ENCODE peak calls at places on chromosome 7, in six cellular contexts. D is HepG2, W is stomach, R is GM12878, A is H1, Y is upper lobe of left lung. E is an unnamed sample.

GRCh38 chr7:56097700-56098099 is 4.9 kb upstream of the PHKG1 start:
- DNase-seq in Y (no peak), R (no peak), W (peak), D (no peak), A (no peak), E (no peak)

GRCh38 chr7:137454169-137455166 is 110.9 kb upstream of the PTN start:
- DNase-seq in Y (no peak), R (no peak), A (no peak), W (no peak), D (peak), E (no peak)

GRCh38 chr7:44189286-44189992 is at the start of gene GCK:
- DNase-seq in R (no peak), A (no peak), Y (no peak), W (no peak), D (no peak), E (no peak)

GRCh38 chr7:91915401-91916067 is 25.1 kb upstream of the AKAP9 start:
- DNase-seq in Y (no peak), A (no peak), D (no peak), W (no peak), R (no peak), E (no peak)

GRCh38 chr7:45123913-45124312 is 12.4 kb upstream of the TBRG4 start:
- DNase-seq in A (peak), Y (peak), W (no peak), R (no peak), D (no peak), E (no peak)

GRCh38 chr7:88465586-88465985 is 158.9 kb upstream of the STEAP4 start:
- DNase-seq in W (no peak), A (no peak), R (no peak), Y (no peak), D (no peak), E (no peak)

GRCh38 chr7:94350729-94351128 is 44.0 kb upstream of the COL1A2 start:
- DNase-seq in R (no peak), D (no peak), Y (no peak), A (no peak), W (no peak), E (no peak)

GRCh38 chr7:74092321-74092963 is 8.8 kb downstream of the LIMK1 start:
- DNase-seq in A (no peak), D (no peak), Y (peak), R (no peak), W (no peak), E (no peak)

GRCh38 chr7:27130540-27131389 is at the start of gene HOXA4:
- DNase-seq in D (peak), R (no peak), Y (peak), W (peak), A (peak), E (no peak)

GRCh38 chr7:26428571-26428970 is 136.9 kb downstream of the SNX10 start:
- DNase-seq in D (no peak), Y (no peak), R (no peak), A (no peak), W (no peak), E (no peak)

GRCh38 chr7:96481831-96482230 is 159.9 kb upstream of the SLC25A13 start:
- DNase-seq in W (no peak), A (no peak), D (no peak), Y (no peak), R (no peak), E (no peak)

GRCh38 chr7:112185005-112185834 is 21.0 kb downstream of the DOCK4 start:
- DNase-seq in A (no peak), R (no peak), D (no peak), Y (no peak), W (no peak), E (no peak)

GRCh38 chr7:156218544-156219306 is 406.5 kb upstream of the SHH start:
- DNase-seq in D (peak), Y (peak), W (no peak), R (no peak), A (no peak), E (no peak)

GRCh38 chr7:74061840-74062539 is 21.6 kb upstream of the LIMK1 start:
- DNase-seq in Y (peak), R (no peak), D (peak), A (no peak), W (peak), E (peak)

GRCh38 chr7:158128572-158128971 is 459.1 kb downstream of the PTPRN2 start:
- DNase-seq in D (no peak), W (no peak), R (no peak), Y (no peak), A (no peak), E (no peak)

GRCh38 chr7:44045226-44046014 is 918 bp downstream of the DBNL start:
- DNase-seq in A (no peak), Y (no peak), W (no peak), D (no peak), R (no peak), E (no peak)

GRCh38 chr7:81685263-81685868 is 84.5 kb downstream of the HGF start:
- DNase-seq in Y (no peak), D (no peak), A (no peak), R (no peak), W (no peak), E (no peak)

GRCh38 chr7:1372671-1373379 is 86.4 kb downstream of the MICALL2 start:
- DNase-seq in D (peak), W (no peak), Y (no peak), A (no peak), R (no peak), E (no peak)

GRCh38 chr7:17946591-17946990 is 6.3 kb upstream of the SNX13 start:
- DNase-seq in Y (no peak), R (no peak), D (no peak), A (no peak), W (no peak), E (no peak)

GRCh38 chr7:69819306-69819705 is 221.0 kb downstream of the AUTS2 start:
- DNase-seq in Y (no peak), R (no peak), W (no peak), D (no peak), A (no peak), E (no peak)

GRCh38 chr7:51459809-51460208 is 143.2 kb upstream of the COBL start:
- DNase-seq in W (no peak), Y (no peak), R (no peak), A (no peak), D (no peak), E (peak)

GRCh38 chr7:151925446-151926335 is 30.6 kb upstream of the GALNTL5 start:
- DNase-seq in Y (peak), R (no peak), A (no peak), W (peak), D (no peak), E (no peak)

GRCh38 chr7:99201027-99201426 is 6.9 kb downstream of the KPNA7 start:
- DNase-seq in R (no peak), A (no peak), Y (no peak), D (no peak), W (no peak), E (no peak)

GRCh38 chr7:116810267-116811116 is 51.9 kb upstream of the CAPZA2 start:
- DNase-seq in W (no peak), R (no peak), D (peak), Y (no peak), A (no peak), E (no peak)

GRCh38 chr7:116330961-116331360 is 120.6 kb downstream of the TES start:
- DNase-seq in A (no peak), W (no peak), D (no peak), Y (no peak), R (no peak), E (no peak)

GRCh38 chr7:127786184-127786583 is 134.2 kb downstream of the SND1 start:
- DNase-seq in R (no peak), D (no peak), Y (no peak), A (no peak), W (no peak), E (no peak)

GRCh38 chr7:83468251-83468739 is 180.6 kb downstream of the SEMA3E start:
- DNase-seq in D (peak), R (peak), A (no peak), W (peak), Y (no peak), E (no peak)

GRCh38 chr7:46687203-46687602 is 766.1 kb upstream of the IGFBP3 start:
- DNase-seq in R (no peak), W (no peak), Y (no peak), A (no peak), D (no peak), E (no peak)

GRCh38 chr7:116977172-116977571 is 23.9 kb downstream of the ST7 start:
- DNase-seq in A (no peak), R (no peak), Y (no peak), W (no peak), D (no peak), E (no peak)

GRCh38 chr7:139108256-139109187 is 998 bp downstream of the ZC3HAV1 start:
- DNase-seq in W (peak), R (no peak), Y (peak), A (peak), D (no peak), E (no peak)

GRCh38 chr7:6705959-6706665 is 635 bp downstream of the ZNF12 start:
- DNase-seq in W (peak), Y (peak), D (peak), A (no peak), R (no peak), E (no peak)

GRCh38 chr7:47405286-47405904 is 176.5 kb downstream of the TNS3 start:
- DNase-seq in R (no peak), A (no peak), Y (no peak), W (no peak), D (no peak), E (no peak)

GRCh38 chr7:27204851-27205322 is 5.0 kb upstream of the HOXA13 start:
- DNase-seq in Y (peak), D (no peak), R (no peak), W (no peak), A (peak), E (no peak)

GRCh38 chr7:138197306-138197640 is 121.0 kb downstream of the AKR1D1 start:
- DNase-seq in A (no peak), Y (no peak), W (no peak), R (no peak), D (no peak), E (no peak)

DNA sequence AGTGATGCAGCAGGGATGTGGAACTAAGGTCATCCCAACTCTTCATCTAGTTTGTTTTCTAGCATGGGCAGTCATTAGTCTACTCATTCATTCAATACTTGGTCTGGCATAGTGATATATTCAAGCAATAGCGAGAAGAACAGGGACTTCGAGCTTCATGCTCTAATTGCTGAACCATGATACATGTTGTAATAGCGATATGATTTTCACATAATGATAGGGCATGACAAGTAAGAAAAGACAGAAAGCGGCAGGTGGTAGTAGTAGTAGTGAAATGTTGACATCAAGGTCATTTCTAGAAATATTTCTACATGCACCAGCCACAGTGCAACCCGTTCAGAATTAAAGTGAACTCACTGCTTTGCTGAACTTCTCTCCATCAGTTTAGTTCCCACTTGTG is 652.2 kb downstream of the PHTF2 start:
- DNase-seq in Y (no peak), A (no peak), R (no peak), D (no peak), W (no peak), E (no peak)
- TF ChIP-seq EP300 in Y (no peak), A (no peak), R (no peak), D (no peak), W (no peak), E (no peak)

DNA sequence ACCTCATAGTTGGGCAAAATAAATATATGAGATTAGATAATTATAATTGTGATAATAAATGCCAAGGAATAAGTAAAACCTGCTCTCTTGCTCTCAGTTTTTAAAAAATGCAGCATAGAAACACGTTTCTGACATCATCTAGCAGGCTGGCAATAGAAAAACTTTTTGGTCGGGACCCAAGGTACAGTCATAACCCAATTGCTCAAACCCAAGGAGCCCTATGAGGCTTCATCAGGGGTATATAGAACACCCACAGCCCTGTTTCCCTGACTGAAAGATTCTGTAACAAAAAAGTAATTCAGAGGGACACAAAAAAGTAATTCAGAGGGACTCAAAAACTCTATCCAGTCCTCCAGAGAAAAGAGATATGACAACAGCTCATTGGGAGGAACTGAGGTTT is 3.8 kb downstream of the PDE1C start:
- DNase-seq in W (no peak), D (no peak), A (no peak), Y (no peak), R (no peak), E (no peak)
- TF ChIP-seq POLR2AphosphoS5 in W (no peak), D (no peak), A (no peak), Y (no peak), R (no peak), E (no peak)

GRCh38 chr7:3892686-3893085 is 591.6 kb downstream of the SDK1 start:
- DNase-seq in Y (no peak), W (no peak), D (no peak), A (no peak), R (no peak), E (peak)

GRCh38 chr7:3892167-3892566 is 591.1 kb downstream of the SDK1 start:
- DNase-seq in W (no peak), R (no peak), A (no peak), Y (no peak), D (no peak), E (peak)

GRCh38 chr7:3895341-3895740 is 594.3 kb downstream of the SDK1 start:
- DNase-seq in D (no peak), Y (no peak), W (no peak), A (no peak), R (no peak), E (peak)

GRCh38 chr7:3893151-3893788 is 592.2 kb downstream of the SDK1 start:
- DNase-seq in W (no peak), D (no peak), R (no peak), A (no peak), Y (no peak), E (peak)

DNA sequence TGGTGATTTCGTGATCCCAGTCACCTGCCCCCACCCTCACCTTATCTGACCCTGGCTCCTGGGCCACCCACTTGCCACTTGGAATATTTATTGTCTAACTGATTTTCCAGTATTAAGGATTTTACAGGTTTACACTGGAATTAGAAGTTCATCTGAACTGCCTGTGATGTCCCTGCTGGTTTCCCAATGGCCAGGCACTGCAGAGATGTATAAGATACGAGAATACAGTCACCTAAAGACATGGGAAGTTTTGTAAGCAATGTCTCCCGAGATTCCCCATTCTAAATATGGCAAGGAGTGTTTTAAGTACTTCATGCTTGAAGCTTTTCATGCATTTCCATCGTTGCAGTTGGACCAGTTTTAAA is 592.7 kb downstream of the SDK1 start:
- DNase-seq in D (no peak), A (no peak), Y (no peak), R (no peak), W (no peak), E (peak)
- TF ChIP-seq EP300 in D (no peak), A (no peak), Y (no peak), R (no peak), W (no peak), E (no peak)

GRCh38 chr7:39948375-39948774 is 1.7 kb upstream of the CDK13 start:
- DNase-seq in R (no peak), A (no peak), D (no peak), Y (no peak), W (no peak), E (no peak)

GRCh38 chr7:39948932-39949928 is 826 bp upstream of the CDK13 start:
- DNase-seq in A (peak), W (peak), Y (peak), R (peak), D (peak), E (peak)

GRCh38 chr7:39950473-39951155 is 558 bp downstream of the CDK13 start:
- DNase-seq in Y (peak), D (no peak), W (peak), A (peak), R (no peak), E (no peak)

GRCh38 chr7:39951156-39951942 is 1.3 kb downstream of the CDK13 start:
- DNase-seq in Y (peak), W (peak), A (peak), D (peak), R (no peak), E (peak)

DNA sequence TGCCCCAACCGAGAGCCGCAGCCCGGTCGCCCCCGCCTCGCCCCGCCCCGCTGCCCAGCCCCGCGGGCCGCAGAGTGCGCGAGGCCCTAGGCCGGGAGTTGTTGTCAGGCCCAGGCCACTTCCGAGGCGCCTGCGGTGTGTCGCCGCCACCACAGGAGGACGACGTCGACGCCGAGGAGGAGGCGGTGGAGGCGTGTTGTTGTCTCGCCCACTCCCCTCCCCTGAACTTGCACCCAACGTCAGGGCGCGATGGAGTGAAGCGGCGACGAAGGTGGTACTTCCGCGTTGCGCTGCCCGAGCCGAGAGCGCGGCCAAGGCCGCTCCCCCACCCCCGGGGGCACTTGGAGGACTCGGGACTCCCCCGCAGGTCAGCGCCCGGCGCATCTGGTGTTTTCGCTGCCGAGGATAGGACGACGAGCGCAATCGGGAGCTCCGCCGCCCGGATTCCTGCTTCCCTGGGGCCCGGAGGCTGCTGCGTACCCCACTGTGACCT is at the start of gene CDK13:
- DNase-seq in W (peak), D (peak), R (peak), A (no peak), Y (peak), E (peak)
- TF ChIP-seq POLR2AphosphoS5 in W (no peak), D (no peak), R (peak), A (peak), Y (peak), E (peak)

GRCh38 chr7:12584940-12585339 is 14.4 kb downstream of the SCIN start:
- DNase-seq in D (no peak), R (peak), Y (no peak), A (no peak), W (no peak), E (no peak)
- TF ChIP-seq EP300 in D (no peak), R (no peak), Y (no peak), A (no peak), W (no peak), E (no peak)

GRCh38 chr7:41247128-41247865 is 455.6 kb downstream of the INHBA start:
- DNase-seq in Y (no peak), W (no peak), D (no peak), R (no peak), A (no peak), E (no peak)
- TF ChIP-seq POLR2AphosphoS5 in Y (no peak), W (no peak), D (no peak), R (no peak), A (no peak), E (no peak)

E was measured in esophagus muscularis mucosa.